ENCODE peak calls at places on chromosomes 4 and X, in four cellular contexts. One of them, this sample, is unnamed.

GRCh38 chrX:119118780-119119395 is 8.7 kb downstream of the KIAA1210 start:
- DNase-seq in GM12878: no peak
- DNase-seq in K562: peak
- DNase-seq in WTC11: peak
- DNase-seq in this sample: peak

GRCh38 chrX:16836371-16836770 is 33.8 kb downstream of the RBBP7 start:
- DNase-seq in GM12878: no peak
- DNase-seq in K562: peak
- DNase-seq in WTC11: peak
- DNase-seq in this sample: peak

GRCh38 chrX:48919360-48919821 is 567 bp upstream of the PIM2 start:
- DNase-seq in GM12878: no peak
- DNase-seq in K562: no peak
- DNase-seq in WTC11: peak
- DNase-seq in this sample: peak

GRCh38 chr4:66590488-66591215 is 920.4 kb upstream of the EPHA5 start:
- DNase-seq in GM12878: no peak
- DNase-seq in K562: no peak
- DNase-seq in WTC11: no peak
- DNase-seq in this sample: no peak

GRCh38 chr4:38094419-38094818 is 134.2 kb downstream of the PTTG2 start:
- DNase-seq in GM12878: no peak
- DNase-seq in K562: peak
- DNase-seq in WTC11: no peak
- DNase-seq in this sample: peak

GRCh38 chrX:69277961-69278795 is 112.9 kb upstream of the PJA1 start:
- DNase-seq in GM12878: no peak
- DNase-seq in K562: no peak
- DNase-seq in WTC11: peak
- DNase-seq in this sample: no peak

GRCh38 chr4:33780952-33781655 is 2463.2 kb downstream of the ARAP2 start:
- DNase-seq in GM12878: no peak
- DNase-seq in K562: no peak
- DNase-seq in WTC11: no peak
- DNase-seq in this sample: no peak

GRCh38 chrX:34884693-34885277 is 57.8 kb upstream of the FAM47B start:
- DNase-seq in GM12878: no peak
- DNase-seq in K562: no peak
- DNase-seq in WTC11: no peak
- DNase-seq in this sample: no peak

GRCh38 chr4:97911236-97911906 is 231.9 kb downstream of the STPG2 start:
- DNase-seq in GM12878: no peak
- DNase-seq in K562: no peak
- DNase-seq in WTC11: peak
- DNase-seq in this sample: no peak

GRCh38 chr4:186851291-186852077 is 127.8 kb upstream of the FAT1 start:
- DNase-seq in GM12878: no peak
- DNase-seq in K562: no peak
- DNase-seq in WTC11: no peak
- DNase-seq in this sample: no peak

GRCh38 chrX:155251391-155251790 is 12.9 kb downstream of the RAB39B start:
- DNase-seq in GM12878: no peak
- DNase-seq in K562: no peak
- DNase-seq in WTC11: no peak
- DNase-seq in this sample: no peak

GRCh38 chr4:142396279-142396678 is 449.8 kb downstream of the INPP4B start:
- DNase-seq in GM12878: no peak
- DNase-seq in K562: no peak
- DNase-seq in WTC11: no peak
- DNase-seq in this sample: no peak

GRCh38 chrX:41445781-41446358 is 1.3 kb upstream of the NYX start:
- DNase-seq in GM12878: no peak
- DNase-seq in K562: no peak
- DNase-seq in WTC11: no peak
- DNase-seq in this sample: no peak

GRCh38 chr4:7722716-7723115 is 216.9 kb downstream of the AFAP1 start:
- DNase-seq in GM12878: no peak
- DNase-seq in K562: no peak
- DNase-seq in WTC11: no peak
- DNase-seq in this sample: no peak

GRCh38 chr4:1081689-1082040 is 31.7 kb downstream of the RNF212 start:
- DNase-seq in GM12878: no peak
- DNase-seq in K562: no peak
- DNase-seq in WTC11: no peak
- DNase-seq in this sample: no peak

GRCh38 chrX:77910108-77910840 is at the start of gene ATP7A:
- DNase-seq in GM12878: peak
- DNase-seq in K562: peak
- DNase-seq in WTC11: peak
- DNase-seq in this sample: peak

GRCh38 chrX:82816572-82816971 is 691.5 kb upstream of the POU3F4 start:
- DNase-seq in GM12878: no peak
- DNase-seq in K562: no peak
- DNase-seq in WTC11: no peak
- DNase-seq in this sample: no peak

GRCh38 chr4:153684182-153685073 is at the start of gene TLR2:
- DNase-seq in GM12878: no peak
- DNase-seq in K562: peak
- DNase-seq in WTC11: peak
- DNase-seq in this sample: peak

GRCh38 chr4:41360911-41361830 is 104.4 kb downstream of the UCHL1 start:
- DNase-seq in GM12878: no peak
- DNase-seq in K562: no peak
- DNase-seq in WTC11: peak
- DNase-seq in this sample: peak

GRCh38 chr4:52873191-52873590 is 11.1 kb downstream of the RASL11B start:
- DNase-seq in GM12878: no peak
- DNase-seq in K562: no peak
- DNase-seq in WTC11: no peak
- DNase-seq in this sample: no peak

GRCh38 chr4:94758141-94758699 is 465 bp downstream of the BMPR1B start:
- DNase-seq in GM12878: no peak
- DNase-seq in K562: no peak
- DNase-seq in WTC11: peak
- DNase-seq in this sample: peak

GRCh38 chrX:140712413-140713173 is 3.0 kb downstream of the LINC00632 start:
- DNase-seq in GM12878: no peak
- DNase-seq in K562: no peak
- DNase-seq in WTC11: peak
- DNase-seq in this sample: peak

GRCh38 chr4:94757192-94758140 is at the start of gene BMPR1B:
- DNase-seq in GM12878: no peak
- DNase-seq in K562: no peak
- DNase-seq in WTC11: peak
- DNase-seq in this sample: peak

DNA sequence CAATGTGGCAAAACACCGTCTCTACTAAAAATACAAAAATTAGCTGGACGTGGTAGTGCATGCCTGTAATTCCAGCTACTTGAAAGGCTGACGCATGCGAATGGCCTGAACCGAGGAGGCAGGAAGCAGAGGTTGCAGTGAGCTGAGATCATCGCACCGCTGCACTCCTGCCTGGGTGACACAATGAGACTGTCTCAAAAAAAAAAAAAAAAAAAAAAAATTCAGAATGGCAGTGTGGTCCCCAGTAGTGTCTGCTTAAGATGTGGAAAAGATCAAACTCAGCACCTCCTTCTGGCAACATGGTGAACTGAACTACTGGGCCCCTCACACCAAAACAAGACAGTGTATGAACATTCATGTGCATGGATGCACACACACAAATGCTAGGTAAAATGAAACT is 32.2 kb downstream of the SMS start:
- DNase-seq in GM12878: no peak
- DNase-seq in K562: no peak
- DNase-seq in WTC11: no peak
- DNase-seq in this sample: no peak
- TF ChIP-seq USF1 in GM12878: no peak
- TF ChIP-seq USF1 in K562: no peak
- TF ChIP-seq USF1 in WTC11: no peak
- TF ChIP-seq USF1 in this sample: no peak

GRCh38 chr4:108901271-108901670 is 138.4 kb upstream of the ETNPPL start:
- DNase-seq in GM12878: no peak
- DNase-seq in K562: no peak
- DNase-seq in WTC11: no peak
- DNase-seq in this sample: no peak
- TF ChIP-seq USF2 in GM12878: no peak
- TF ChIP-seq USF2 in K562: no peak
- TF ChIP-seq USF2 in WTC11: no peak
- TF ChIP-seq USF2 in this sample: no peak

GRCh38 chrX:31871989-31872388 is 800.1 kb upstream of the FTHL17 start:
- DNase-seq in GM12878: no peak
- DNase-seq in K562: peak
- DNase-seq in WTC11: no peak
- DNase-seq in this sample: no peak
- TF ChIP-seq USF1 in GM12878: no peak
- TF ChIP-seq USF1 in K562: no peak
- TF ChIP-seq USF1 in WTC11: no peak
- TF ChIP-seq USF1 in this sample: no peak

DNA sequence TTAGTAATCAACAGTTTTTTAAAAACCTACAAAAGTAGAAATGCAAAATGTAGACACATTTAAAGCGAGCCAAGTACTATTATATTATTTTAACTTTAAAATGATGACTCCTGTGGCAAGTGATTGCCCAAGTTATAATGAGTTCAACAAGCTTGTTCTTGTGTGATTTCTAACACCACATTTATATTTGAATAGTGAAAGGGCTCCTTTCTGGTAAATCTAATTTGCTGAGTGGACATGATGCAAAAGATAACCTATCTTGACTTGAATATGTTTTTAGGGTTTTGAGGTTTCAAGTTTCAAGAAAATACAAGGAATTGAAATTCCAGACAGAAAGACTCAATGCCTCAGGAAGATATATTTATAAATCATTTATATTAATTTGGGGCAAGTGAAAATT is 1.1 kb upstream of the EPGN start:
- DNase-seq in GM12878: no peak
- DNase-seq in K562: no peak
- DNase-seq in WTC11: no peak
- DNase-seq in this sample: no peak
- TF ChIP-seq USF2 in GM12878: no peak
- TF ChIP-seq USF2 in K562: no peak
- TF ChIP-seq USF2 in WTC11: no peak
- TF ChIP-seq USF2 in this sample: no peak

GRCh38 chrX:138014577-138014976 is 448.6 kb downstream of the ZIC3 start:
- DNase-seq in GM12878: no peak
- DNase-seq in K562: no peak
- DNase-seq in WTC11: no peak
- DNase-seq in this sample: no peak

GRCh38 chrX:138020941-138021340 is 455.0 kb downstream of the ZIC3 start:
- DNase-seq in GM12878: no peak
- DNase-seq in K562: no peak
- DNase-seq in WTC11: no peak
- DNase-seq in this sample: no peak

GRCh38 chrX:138018145-138018799 is 452.3 kb downstream of the ZIC3 start:
- DNase-seq in GM12878: no peak
- DNase-seq in K562: no peak
- DNase-seq in WTC11: no peak
- DNase-seq in this sample: no peak
- TF ChIP-seq USF1 in GM12878: no peak
- TF ChIP-seq USF1 in K562: no peak
- TF ChIP-seq USF1 in WTC11: no peak
- TF ChIP-seq USF1 in this sample: no peak

GRCh38 chr4:24235609-24236008 is 345.8 kb upstream of the PPARGC1A start:
- DNase-seq in GM12878: no peak
- DNase-seq in K562: no peak
- DNase-seq in WTC11: no peak
- DNase-seq in this sample: no peak
- TF ChIP-seq USF2 in GM12878: no peak
- TF ChIP-seq USF2 in K562: no peak
- TF ChIP-seq USF2 in WTC11: no peak
- TF ChIP-seq USF2 in this sample: no peak

GRCh38 chrX:18075603-18076002 is 145.1 kb downstream of the BEND2 start:
- DNase-seq in GM12878: no peak
- DNase-seq in K562: no peak
- DNase-seq in WTC11: no peak
- DNase-seq in this sample: no peak
- TF ChIP-seq USF1 in GM12878: no peak
- TF ChIP-seq USF1 in K562: no peak
- TF ChIP-seq USF1 in WTC11: no peak
- TF ChIP-seq USF1 in this sample: no peak

DNA sequence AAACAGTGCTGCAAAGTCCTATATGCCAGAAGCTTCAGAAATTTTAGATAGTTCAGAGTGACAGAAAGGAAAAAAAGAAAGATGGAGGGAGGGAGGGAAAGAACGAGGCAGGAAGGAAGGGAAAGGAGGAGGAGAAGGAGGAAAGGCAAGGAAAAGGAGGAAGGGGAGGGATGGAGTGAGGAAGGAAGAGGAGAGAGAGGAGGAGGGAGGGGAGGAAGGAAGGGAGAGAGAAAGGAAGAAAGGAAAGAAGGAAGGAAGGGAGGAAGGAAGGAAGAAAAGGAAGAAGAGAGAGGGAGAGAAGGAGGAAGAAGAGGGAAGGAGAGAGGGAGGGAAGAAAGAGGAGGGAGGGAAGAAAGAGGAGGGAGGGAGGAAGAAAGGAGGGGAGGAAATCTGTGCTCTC is 42.4 kb upstream of the FHL1 start:
- DNase-seq in GM12878: no peak
- DNase-seq in K562: no peak
- DNase-seq in WTC11: no peak
- DNase-seq in this sample: no peak
- TF ChIP-seq USF2 in GM12878: no peak
- TF ChIP-seq USF2 in K562: no peak
- TF ChIP-seq USF2 in WTC11: no peak
- TF ChIP-seq USF2 in this sample: no peak